ENCODE peak calls at places on chromosomes 3 and 15, in eight cellular contexts. J is MCF 10A, Q is A549, K is astrocyte of the spinal cord, D is neural progenitor cell, Z is adrenal gland, G is PC-3, O is AG10803. X is an unnamed sample.

GRCh38 chr3:193842832-193843446 is 249.9 kb downstream of the OPA1 start:
- DNase-seq in J (no peak), Q (no peak), K (no peak), D (no peak), Z (no peak), G (no peak), O (no peak), X (no peak)

GRCh38 chr3:23213813-23214212 is 10.7 kb downstream of the UBE2E2 start:
- DNase-seq in J (no peak), Q (no peak), K (no peak), D (no peak), Z (no peak), G (no peak), O (no peak), X (no peak)

GRCh38 chr15:72838311-72838731 is 54.8 kb upstream of the ADPGK start:
- DNase-seq in J (peak; percentile 68), Q (no peak), K (peak; percentile 71), D (no peak), Z (no peak), G (no peak), O (peak; percentile 61), X (no peak)

GRCh38 chr3:63037116-63037515 is 161.9 kb upstream of the CADPS start:
- DNase-seq in J (no peak), Q (no peak), K (no peak), D (no peak), Z (no peak), G (no peak), O (peak; percentile 74), X (no peak)

GRCh38 chr15:56261854-56262509 is 18.3 kb upstream of the RFX7 start:
- DNase-seq in J (peak; percentile 24), Q (peak; percentile 59), K (no peak), D (no peak), Z (no peak), G (no peak), O (no peak), X (no peak)

GRCh38 chr3:138824114-138824506 is 10.6 kb downstream of the PIK3CB start:
- DNase-seq in J (no peak), Q (no peak), K (no peak), D (peak; percentile 82), Z (no peak), G (peak; percentile 7), O (no peak), X (no peak)

GRCh38 chr15:74978503-74978902 is 16.9 kb upstream of the SCAMP5 start:
- DNase-seq in J (no peak), Q (no peak), K (peak; percentile 16), D (no peak), Z (peak; percentile 60), G (peak; percentile 40), O (peak; percentile 33), X (no peak)

GRCh38 chr3:141455603-141456327 is 31.1 kb upstream of the RASA2 start:
- DNase-seq in J (no peak), Q (no peak), K (no peak), D (no peak), Z (no peak), G (peak; percentile 49), O (peak; percentile 76), X (no peak)

GRCh38 chr3:161222662-161223061 is 1.6 kb downstream of the NMD3 start:
- DNase-seq in J (peak; percentile 20), Q (no peak), K (peak; percentile 43), D (no peak), Z (no peak), G (peak; percentile 31), O (peak; percentile 57), X (no peak)

GRCh38 chr3:25683882-25684281 is 19.2 kb upstream of the TOP2B start:
- DNase-seq in J (no peak), Q (no peak), K (no peak), D (no peak), Z (no peak), G (no peak), O (no peak), X (no peak)

GRCh38 chr3:100756441-100756840 is 47.1 kb downstream of the TFG start:
- DNase-seq in J (no peak), Q (no peak), K (peak; percentile 76), D (no peak), Z (no peak), G (no peak), O (peak; percentile 85), X (no peak)

GRCh38 chr15:23866832-23867231 is 179.7 kb upstream of the NDN start:
- DNase-seq in J (no peak), Q (peak; percentile 31), K (no peak), D (peak; percentile 36), Z (no peak), G (peak; percentile 41), O (no peak), X (no peak)

GRCh38 chr3:196227629-196228493 is 11.5 kb downstream of the SLC51A start:
- DNase-seq in J (no peak), Q (no peak), K (no peak), D (no peak), Z (no peak), G (no peak), O (peak; percentile 67), X (no peak)

GRCh38 chr15:38843736-38844590 is 279.3 kb upstream of the RASGRP1 start:
- DNase-seq in J (no peak), Q (no peak), K (no peak), D (no peak), Z (no peak), G (no peak), O (peak; percentile 96), X (no peak)

GRCh38 chr3:5198313-5198677 is 10.8 kb downstream of the EDEM1 start:
- DNase-seq in J (no peak), Q (no peak), K (no peak), D (no peak), Z (no peak), G (no peak), O (no peak), X (no peak)

GRCh38 chr3:35291837-35292236 is 347.5 kb upstream of the ARPP21 start:
- DNase-seq in J (peak; percentile 9), Q (no peak), K (no peak), D (no peak), Z (no peak), G (no peak), O (no peak), X (no peak)

GRCh38 chr3:48919215-48920138 is 835 bp downstream of the ARIH2 start:
- DNase-seq in J (peak; percentile 45), Q (peak; percentile 56), K (peak; percentile 41), D (peak; percentile 46), Z (peak; percentile 49), G (peak; percentile 64), O (no peak), X (peak; percentile 10)

GRCh38 chr15:52780172-52780980 is 9.8 kb downstream of the ONECUT1 start:
- DNase-seq in J (peak; percentile 71), Q (peak; percentile 55), K (peak; percentile 45), D (peak; percentile 73), Z (peak; percentile 57), G (peak; percentile 76), O (peak; percentile 40), X (peak; percentile 48)

GRCh38 chr3:72018339-72018984 is 233.5 kb upstream of the PROK2 start:
- DNase-seq in J (peak; percentile 12), Q (no peak), K (no peak), D (peak; percentile 31), Z (no peak), G (no peak), O (peak; percentile 24), X (no peak)

GRCh38 chr15:98134875-98135274 is 174.4 kb downstream of the ARRDC4 start:
- DNase-seq in J (no peak), Q (no peak), K (no peak), D (no peak), Z (no peak), G (no peak), O (no peak), X (no peak)

GRCh38 chr15:31338318-31338878 is 11.8 kb downstream of the KLF13 start:
- DNase-seq in J (no peak), Q (no peak), K (peak; percentile 14), D (no peak), Z (no peak), G (no peak), O (no peak), X (no peak)

GRCh38 chr3:14329116-14329830 is 73.1 kb upstream of the SLC6A6 start:
- DNase-seq in J (peak; percentile 50), Q (no peak), K (peak; percentile 48), D (peak; percentile 90), Z (no peak), G (peak; percentile 62), O (peak; percentile 27), X (no peak)

GRCh38 chr3:45781271-45781670 is 15.1 kb downstream of the SLC6A20 start:
- DNase-seq in J (no peak), Q (no peak), K (no peak), D (no peak), Z (no peak), G (no peak), O (no peak), X (no peak)

GRCh38 chr3:39275052-39275451 is 4.8 kb downstream of the CX3CR1 start:
- DNase-seq in J (no peak), Q (no peak), K (no peak), D (no peak), Z (no peak), G (peak; percentile 23), O (no peak), X (no peak)
- TF ChIP-seq CTCF in J (no peak), Q (no peak), K (no peak), D (no peak), Z (no peak), G (no peak), O (no peak), X (no peak)

GRCh38 chr3:187778726-187779125 is 33.5 kb upstream of the BCL6 start:
- DNase-seq in J (no peak), Q (no peak), K (no peak), D (no peak), Z (no peak), G (peak; percentile 7), O (no peak), X (no peak)
- TF ChIP-seq CTCF in J (no peak), Q (no peak), K (no peak), D (no peak), Z (no peak), G (no peak), O (no peak), X (no peak)

GRCh38 chr3:132642539-132642847 is 17.1 kb downstream of the ACAD11 start:
- DNase-seq in J (no peak), Q (no peak), K (no peak), D (no peak), Z (no peak), G (no peak), O (no peak), X (no peak)
- TF ChIP-seq CTCF in J (no peak), Q (no peak), K (no peak), D (no peak), Z (peak; percentile 3), G (no peak), O (no peak), X (peak; percentile 58)

GRCh38 chr3:52454235-52454937 is 545 bp upstream of the TNNC1 start:
- DNase-seq in J (no peak), Q (no peak), K (no peak), D (no peak), Z (no peak), G (no peak), O (no peak), X (no peak)

GRCh38 chr3:52452570-52453221 is 1.1 kb downstream of the TNNC1 start:
- DNase-seq in J (no peak), Q (no peak), K (no peak), D (peak; percentile 24), Z (no peak), G (no peak), O (no peak), X (no peak)

GRCh38 chr3:52452126-52452525 is 1.7 kb downstream of the TNNC1 start:
- DNase-seq in J (no peak), Q (no peak), K (no peak), D (no peak), Z (no peak), G (no peak), O (no peak), X (no peak)

GRCh38 chr3:52454938-52455282 is 494 bp upstream of the NISCH start:
- DNase-seq in J (no peak), Q (no peak), K (no peak), D (no peak), Z (no peak), G (no peak), O (no peak), X (no peak)

GRCh38 chr3:52453496-52454234 is at the start of gene TNNC1:
- DNase-seq in J (no peak), Q (no peak), K (no peak), D (peak; percentile 81), Z (no peak), G (no peak), O (no peak), X (no peak)
- TF ChIP-seq CTCF in J (no peak), Q (no peak), K (no peak), D (no peak), Z (no peak), G (no peak), O (no peak), X (no peak)